ENCODE peak calls at places on chromosomes 7 and 10, in seven cellular contexts. One of them, this sample, is unnamed.

GRCh38 chr7:132161231-132161915 is 414.9 kb downstream of the PLXNA4 start:
- DNase-seq in Panc1: no peak
- DNase-seq in lung: peak; percentile 76
- DNase-seq in cardiac fibroblast: peak; percentile 44
- DNase-seq in astrocyte: peak; percentile 16
- DNase-seq in CD8-positive, alpha-beta memory T cell: no peak
- DNase-seq in adrenal gland: peak; percentile 59
- DNase-seq in this sample: no peak

GRCh38 chr10:104391150-104391968 is 37.7 kb downstream of the CFAP58 start:
- DNase-seq in cardiac fibroblast: no peak
- DNase-seq in lung: peak; percentile 50
- DNase-seq in astrocyte: peak; percentile 12
- DNase-seq in CD8-positive, alpha-beta memory T cell: no peak
- DNase-seq in adrenal gland: no peak
- DNase-seq in Panc1: no peak
- DNase-seq in this sample: no peak

GRCh38 chr10:94546616-94547175 is 1.1 kb downstream of the HELLS start:
- DNase-seq in lung: no peak
- DNase-seq in astrocyte: peak; percentile 4
- DNase-seq in Panc1: peak; percentile 7
- DNase-seq in cardiac fibroblast: no peak
- DNase-seq in CD8-positive, alpha-beta memory T cell: no peak
- DNase-seq in adrenal gland: no peak
- DNase-seq in this sample: no peak

GRCh38 chr7:1255083-1255816 is 22.6 kb downstream of the UNCX start:
- DNase-seq in astrocyte: no peak
- DNase-seq in lung: no peak
- DNase-seq in CD8-positive, alpha-beta memory T cell: no peak
- DNase-seq in Panc1: no peak
- DNase-seq in adrenal gland: no peak
- DNase-seq in cardiac fibroblast: no peak
- DNase-seq in this sample: no peak

GRCh38 chr7:6246257-6246917 is 26.0 kb downstream of the CYTH3 start:
- DNase-seq in CD8-positive, alpha-beta memory T cell: no peak
- DNase-seq in astrocyte: no peak
- DNase-seq in cardiac fibroblast: peak; percentile 56
- DNase-seq in Panc1: no peak
- DNase-seq in adrenal gland: no peak
- DNase-seq in lung: no peak
- DNase-seq in this sample: no peak

GRCh38 chr7:83014546-83014945 is 148.1 kb downstream of the PCLO start:
- DNase-seq in astrocyte: no peak
- DNase-seq in lung: no peak
- DNase-seq in CD8-positive, alpha-beta memory T cell: no peak
- DNase-seq in adrenal gland: no peak
- DNase-seq in Panc1: no peak
- DNase-seq in cardiac fibroblast: no peak
- DNase-seq in this sample: no peak

GRCh38 chr10:124717911-124718734 is 26.1 kb downstream of the FAM53B start:
- DNase-seq in Panc1: no peak
- DNase-seq in astrocyte: no peak
- DNase-seq in CD8-positive, alpha-beta memory T cell: peak; percentile 89
- DNase-seq in lung: no peak
- DNase-seq in cardiac fibroblast: no peak
- DNase-seq in adrenal gland: no peak
- DNase-seq in this sample: peak; percentile 67

GRCh38 chr10:4812952-4813351 is 13.1 kb upstream of the AKR1E2 start:
- DNase-seq in Panc1: peak; percentile 30
- DNase-seq in astrocyte: peak; percentile 93
- DNase-seq in CD8-positive, alpha-beta memory T cell: no peak
- DNase-seq in lung: no peak
- DNase-seq in cardiac fibroblast: peak; percentile 46
- DNase-seq in adrenal gland: no peak
- DNase-seq in this sample: no peak

GRCh38 chr10:118300266-118300665 is 41.9 kb downstream of the FAM204A start:
- DNase-seq in lung: no peak
- DNase-seq in cardiac fibroblast: no peak
- DNase-seq in Panc1: no peak
- DNase-seq in astrocyte: no peak
- DNase-seq in CD8-positive, alpha-beta memory T cell: no peak
- DNase-seq in adrenal gland: no peak
- DNase-seq in this sample: no peak

GRCh38 chr10:37490266-37490665 is 364.9 kb downstream of the ANKRD30A start:
- DNase-seq in adrenal gland: no peak
- DNase-seq in lung: no peak
- DNase-seq in astrocyte: no peak
- DNase-seq in CD8-positive, alpha-beta memory T cell: no peak
- DNase-seq in Panc1: no peak
- DNase-seq in cardiac fibroblast: no peak
- DNase-seq in this sample: no peak

DNA sequence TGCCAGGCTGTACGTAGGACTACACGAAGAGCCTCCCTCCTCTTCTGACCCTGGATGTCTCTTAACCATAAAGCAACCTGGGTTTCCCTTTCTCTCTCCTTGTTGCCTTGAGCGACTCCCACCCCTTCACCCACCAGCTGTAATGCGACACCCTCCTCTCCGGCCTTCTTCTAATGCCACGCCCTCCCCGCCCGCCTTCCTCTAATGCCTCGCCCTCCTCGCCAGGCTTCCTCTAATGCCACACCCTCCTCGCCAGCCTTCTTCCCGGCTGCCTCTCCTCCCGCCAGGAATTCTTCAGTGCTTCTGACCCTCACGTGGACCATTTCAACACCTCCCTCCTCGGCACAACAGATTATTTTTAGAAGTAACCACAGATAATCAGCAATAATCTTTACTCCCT is 348.5 kb upstream of the SHH start:
- DNase-seq in astrocyte: no peak
- DNase-seq in lung: peak; percentile 40
- DNase-seq in cardiac fibroblast: no peak
- DNase-seq in CD8-positive, alpha-beta memory T cell: no peak
- DNase-seq in Panc1: no peak
- DNase-seq in adrenal gland: no peak
- DNase-seq in this sample: no peak
- H3K4me3 ChIP-seq in astrocyte: no peak overlapping the region
- H3K4me3 ChIP-seq in lung: no peak overlapping the region
- H3K4me3 ChIP-seq in cardiac fibroblast: no peak overlapping the region
- H3K4me3 ChIP-seq in CD8-positive, alpha-beta memory T cell: no peak overlapping the region
- H3K4me3 ChIP-seq in Panc1: no peak overlapping the region
- H3K4me3 ChIP-seq in adrenal gland: no peak overlapping the region
- H3K4me3 ChIP-seq in this sample: no peak overlapping the region

GRCh38 chr10:110005716-110006115 is 2.1 kb upstream of the ADD3 start:
- DNase-seq in Panc1: no peak
- DNase-seq in adrenal gland: no peak
- DNase-seq in astrocyte: peak; percentile 67
- DNase-seq in lung: no peak
- DNase-seq in cardiac fibroblast: peak; percentile 87
- DNase-seq in CD8-positive, alpha-beta memory T cell: no peak
- DNase-seq in this sample: no peak
- H3K4me3 ChIP-seq in Panc1: no peak overlapping the region
- H3K4me3 ChIP-seq in adrenal gland: no peak overlapping the region
- H3K4me3 ChIP-seq in astrocyte: peak overlapping the region; percentile 74
- H3K4me3 ChIP-seq in lung: no peak overlapping the region
- H3K4me3 ChIP-seq in cardiac fibroblast: peak overlapping the region; percentile 83
- H3K4me3 ChIP-seq in CD8-positive, alpha-beta memory T cell: no peak overlapping the region
- H3K4me3 ChIP-seq in this sample: no peak overlapping the region

GRCh38 chr7:17706734-17707133 is 233.6 kb downstream of the SNX13 start:
- DNase-seq in cardiac fibroblast: peak; percentile 84
- DNase-seq in Panc1: peak; percentile 77
- DNase-seq in adrenal gland: peak; percentile 72
- DNase-seq in CD8-positive, alpha-beta memory T cell: no peak
- DNase-seq in lung: peak; percentile 64
- DNase-seq in astrocyte: peak; percentile 45
- DNase-seq in this sample: no peak

GRCh38 chr7:17709599-17709998 is 230.7 kb downstream of the SNX13 start:
- DNase-seq in astrocyte: no peak
- DNase-seq in cardiac fibroblast: no peak
- DNase-seq in Panc1: no peak
- DNase-seq in lung: no peak
- DNase-seq in adrenal gland: no peak
- DNase-seq in CD8-positive, alpha-beta memory T cell: no peak
- DNase-seq in this sample: no peak

GRCh38 chr7:17710312-17710711 is 230.0 kb downstream of the SNX13 start:
- DNase-seq in CD8-positive, alpha-beta memory T cell: no peak
- DNase-seq in adrenal gland: no peak
- DNase-seq in cardiac fibroblast: no peak
- DNase-seq in Panc1: no peak
- DNase-seq in lung: no peak
- DNase-seq in astrocyte: no peak
- DNase-seq in this sample: no peak

GRCh38 chr7:17709127-17709526 is 231.2 kb downstream of the SNX13 start:
- DNase-seq in lung: no peak
- DNase-seq in CD8-positive, alpha-beta memory T cell: no peak
- DNase-seq in cardiac fibroblast: no peak
- DNase-seq in adrenal gland: no peak
- DNase-seq in astrocyte: no peak
- DNase-seq in Panc1: no peak
- DNase-seq in this sample: no peak

DNA sequence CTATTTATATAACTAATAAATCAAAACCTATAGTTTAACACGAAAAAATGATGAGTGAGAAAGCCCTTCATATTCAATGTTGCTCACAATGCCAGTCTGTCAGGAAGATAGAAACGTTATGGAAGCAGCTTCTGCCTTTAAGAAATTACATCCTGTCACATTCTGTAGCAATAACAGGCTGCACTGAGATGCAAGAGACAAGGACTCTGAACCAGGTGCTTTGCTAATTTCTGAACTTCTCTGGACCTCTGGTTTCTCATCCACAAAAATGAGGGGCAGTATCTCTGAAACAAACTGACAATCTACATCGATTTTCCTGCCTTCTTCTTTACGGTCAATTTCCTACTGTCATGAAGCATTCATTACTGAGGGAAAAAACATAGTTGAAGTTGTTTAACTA is 234.0 kb downstream of the SNX13 start:
- DNase-seq in Panc1: no peak
- DNase-seq in adrenal gland: no peak
- DNase-seq in astrocyte: no peak
- DNase-seq in lung: no peak
- DNase-seq in CD8-positive, alpha-beta memory T cell: no peak
- DNase-seq in cardiac fibroblast: no peak
- DNase-seq in this sample: no peak
- H3K4me3 ChIP-seq in Panc1: no peak overlapping the region
- H3K4me3 ChIP-seq in adrenal gland: no peak overlapping the region
- H3K4me3 ChIP-seq in astrocyte: no peak overlapping the region
- H3K4me3 ChIP-seq in lung: no peak overlapping the region
- H3K4me3 ChIP-seq in CD8-positive, alpha-beta memory T cell: no peak overlapping the region
- H3K4me3 ChIP-seq in cardiac fibroblast: no peak overlapping the region
- H3K4me3 ChIP-seq in this sample: no peak overlapping the region

GRCh38 chr7:109354000-109354399 is 784.3 kb downstream of the DNAJB9 start:
- DNase-seq in astrocyte: no peak
- DNase-seq in lung: no peak
- DNase-seq in cardiac fibroblast: no peak
- DNase-seq in Panc1: no peak
- DNase-seq in CD8-positive, alpha-beta memory T cell: no peak
- DNase-seq in adrenal gland: no peak
- DNase-seq in this sample: no peak
- H3K4me3 ChIP-seq in astrocyte: no peak overlapping the region
- H3K4me3 ChIP-seq in lung: no peak overlapping the region
- H3K4me3 ChIP-seq in cardiac fibroblast: no peak overlapping the region
- H3K4me3 ChIP-seq in Panc1: no peak overlapping the region
- H3K4me3 ChIP-seq in CD8-positive, alpha-beta memory T cell: no peak overlapping the region
- H3K4me3 ChIP-seq in adrenal gland: no peak overlapping the region
- H3K4me3 ChIP-seq in this sample: no peak overlapping the region

DNA sequence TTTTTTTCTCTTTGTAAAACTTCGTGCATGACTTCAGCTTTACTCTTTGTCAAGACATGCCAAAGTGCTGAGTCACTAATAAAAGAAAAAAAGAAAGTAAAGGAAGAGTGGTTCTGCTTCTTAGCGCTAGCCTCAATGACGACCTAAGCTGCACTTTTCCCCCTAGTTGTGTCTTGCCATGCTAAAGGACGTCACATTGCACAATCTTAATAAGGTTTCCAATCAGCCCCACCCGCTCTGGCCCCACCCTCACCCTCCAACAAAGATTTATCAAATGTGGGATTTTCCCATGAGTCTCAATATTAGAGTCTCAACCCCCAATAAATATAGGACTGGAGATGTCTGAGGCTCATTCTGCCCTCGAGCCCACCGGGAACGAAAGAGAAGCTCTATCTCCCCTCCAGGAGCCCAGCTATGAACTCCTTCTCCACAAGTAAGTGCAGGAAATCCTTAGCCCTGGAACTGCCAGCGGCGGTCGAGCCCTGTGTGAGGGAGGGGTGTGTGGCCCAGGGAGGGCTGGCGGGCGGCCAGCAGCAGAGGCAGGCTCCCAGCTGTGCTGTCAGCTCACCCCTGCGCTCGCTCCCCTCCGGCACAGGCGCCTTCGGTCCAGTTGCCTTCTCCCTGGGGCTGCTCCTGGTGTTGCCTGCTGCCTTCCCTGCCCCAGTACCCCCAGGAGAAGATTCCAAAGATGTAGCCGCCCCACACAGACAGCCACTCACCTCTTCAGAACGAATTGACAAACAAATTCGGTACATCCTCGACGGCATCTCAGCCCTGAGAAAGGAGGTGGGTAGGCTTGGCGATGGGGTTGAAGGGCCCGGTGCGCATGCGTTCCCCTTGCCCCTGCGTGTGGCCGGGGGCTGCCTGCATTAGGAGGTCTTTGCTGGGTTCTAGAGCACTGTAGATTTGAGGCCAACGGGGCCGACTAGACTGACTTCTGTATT is at the start of gene IL6:
- DNase-seq in Panc1: no peak
- DNase-seq in astrocyte: peak; percentile 95
- DNase-seq in lung: peak; percentile 74
- DNase-seq in cardiac fibroblast: peak; percentile 97
- DNase-seq in adrenal gland: peak; percentile 84
- DNase-seq in CD8-positive, alpha-beta memory T cell: no peak
- DNase-seq in this sample: no peak
- H3K4me3 ChIP-seq in Panc1: no peak within 1 kb of the TSS
- H3K4me3 ChIP-seq in astrocyte: peak within 1 kb of the TSS; percentile 66
- H3K4me3 ChIP-seq in lung: peak within 1 kb of the TSS; percentile 32
- H3K4me3 ChIP-seq in cardiac fibroblast: peak within 1 kb of the TSS; percentile 59
- H3K4me3 ChIP-seq in adrenal gland: peak within 1 kb of the TSS; percentile 24
- H3K4me3 ChIP-seq in CD8-positive, alpha-beta memory T cell: no peak within 1 kb of the TSS
- H3K4me3 ChIP-seq in this sample: no peak within 1 kb of the TSS

DNA sequence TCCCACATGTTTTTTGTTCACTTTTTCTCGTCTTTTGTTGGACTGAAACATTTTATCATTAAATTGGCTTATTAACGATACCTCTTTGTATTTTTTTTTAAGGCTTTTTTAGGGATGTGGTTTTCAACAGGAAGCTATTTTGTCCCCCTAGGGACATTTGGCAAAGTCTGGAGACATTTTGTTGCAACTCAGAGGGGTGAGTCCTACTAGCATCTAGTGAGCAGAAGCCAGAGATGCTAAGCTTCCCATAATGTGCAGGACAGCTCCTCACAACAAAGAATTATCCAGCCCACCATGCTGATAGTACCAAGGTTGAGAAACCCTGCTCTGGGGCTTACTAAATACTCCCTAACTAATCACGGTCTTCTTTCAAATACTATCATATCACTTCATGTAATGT is 63.2 kb downstream of the ATE1 start:
- DNase-seq in adrenal gland: no peak
- DNase-seq in cardiac fibroblast: no peak
- DNase-seq in astrocyte: no peak
- DNase-seq in Panc1: no peak
- DNase-seq in lung: no peak
- DNase-seq in CD8-positive, alpha-beta memory T cell: no peak
- DNase-seq in this sample: no peak
- H3K4me3 ChIP-seq in adrenal gland: no peak overlapping the region
- H3K4me3 ChIP-seq in cardiac fibroblast: no peak overlapping the region
- H3K4me3 ChIP-seq in astrocyte: no peak overlapping the region
- H3K4me3 ChIP-seq in Panc1: no peak overlapping the region
- H3K4me3 ChIP-seq in lung: no peak overlapping the region
- H3K4me3 ChIP-seq in CD8-positive, alpha-beta memory T cell: no peak overlapping the region
- H3K4me3 ChIP-seq in this sample: no peak overlapping the region

This sample was measured in effector memory CD4-positive, alpha-beta T cell.